ENCODE peak calls at places on chromosomes 5 and 9, in four cellular contexts. C is nephron progenitor cell; P is activated T-helper 1 cell treated with anti-CD3 and anti-CD28 coated beads, Interleukin-12 subunit alpha, Interleukin-12 subunit beta, Interleukin-2, Interleukin-4 antibody, amounts not matched to agents 30 ng/mL and 10 ng/mL and 1 ng/mL, durations not matched to agents 14 hours and 24 hours and 36 hours; A is heart right ventricle. M is an unnamed sample.

GRCh38 chr9:137952976-137953666 is 75.5 kb downstream of the CACNA1B start:
- DNase-seq in C (no peak), A (no peak), P (no peak), M (peak)

GRCh38 chr9:135499326-135500070 is 984 bp upstream of the MRPS2 start:
- DNase-seq in C (peak), P (peak), A (peak), M (peak)

GRCh38 chr9:125161284-125161918 is 18.1 kb upstream of the SCAI start:
- DNase-seq in C (no peak), A (no peak), P (no peak), M (peak)

GRCh38 chr5:163914911-163915310 is 409.5 kb downstream of the MAT2B start:
- DNase-seq in P (no peak), A (no peak), C (no peak), M (no peak)

GRCh38 chr5:82884821-82885471 is 192.2 kb downstream of the TMEM167A start:
- DNase-seq in P (no peak), C (no peak), A (no peak), M (no peak)

GRCh38 chr5:133827830-133828229 is 140.6 kb downstream of the C5orf15 start:
- DNase-seq in A (no peak), C (no peak), P (no peak), M (no peak)

GRCh38 chr5:72065751-72066255 is 41.5 kb upstream of the MAP1B start:
- DNase-seq in C (peak), A (no peak), P (no peak), M (peak)

GRCh38 chr5:150485770-150486401 is 22.0 kb upstream of the NDST1 start:
- DNase-seq in A (peak), C (peak), P (no peak), M (peak)

GRCh38 chr9:112694910-112695555 is 22.9 kb downstream of the INIP start:
- DNase-seq in C (no peak), A (no peak), P (no peak), M (no peak)

GRCh38 chr9:98970532-98971041 is 26.9 kb downstream of the COL15A1 start:
- DNase-seq in A (no peak), C (no peak), P (no peak), M (no peak)

GRCh38 chr9:135815433-135816178 is 91.7 kb downstream of the CAMSAP1 start:
- DNase-seq in P (no peak), C (no peak), A (no peak), M (no peak)

GRCh38 chr9:73577867-73578266 is 426.2 kb downstream of the ANXA1 start:
- DNase-seq in A (no peak), C (no peak), P (no peak), M (no peak)

GRCh38 chr5:175195698-175196656 is 248.0 kb downstream of the DRD1 start:
- DNase-seq in P (no peak), A (no peak), C (peak), M (no peak)

GRCh38 chr9:33106827-33107621 is 30.6 kb upstream of the SMU1 start:
- DNase-seq in A (peak), C (no peak), P (no peak), M (peak)

GRCh38 chr9:126514037-126514821 is 99.5 kb upstream of the LMX1B start:
- DNase-seq in P (peak), A (peak), C (peak), M (peak)

GRCh38 chr5:66596791-66597757 is 881 bp downstream of the MAST4 start:
- DNase-seq in P (no peak), C (peak), A (peak), M (peak)

GRCh38 chr5:1909346-1909985 is 26.7 kb upstream of the IRX4 start:
- DNase-seq in C (no peak), A (no peak), P (no peak), M (no peak)